ENCODE peak calls at places on chromosomes 4 and X, in six cellular contexts. I, R, H, E, K and B are unnamed samples.

GRCh38 chr4:187124311-187124710 is 400.7 kb upstream of the FAT1 start:
- DNase-seq in K (no peak), R (no peak), E (no peak), I (no peak), H (no peak), B (no peak)

GRCh38 chr4:17688011-17688441 is 73.6 kb downstream of the MED28 start:
- DNase-seq in H (no peak), E (no peak), R (no peak), K (no peak), I (no peak), B (no peak)

GRCh38 chr4:143262838-143263237 is 73.8 kb upstream of the GAB1 start:
- DNase-seq in R (no peak), H (no peak), I (no peak), E (no peak), K (no peak), B (no peak)

GRCh38 chrX:81957900-81958545 is 756.1 kb downstream of the SH3BGRL start:
- DNase-seq in H (no peak), I (peak; percentile 29), E (no peak), R (peak; percentile 4), K (no peak), B (no peak)

GRCh38 chr4:20019310-20020015 is 232.2 kb upstream of the SLIT2 start:
- DNase-seq in H (no peak), I (no peak), R (peak; percentile 78), E (no peak), K (no peak), B (no peak)

GRCh38 chr4:48944252-48944651 is 37.7 kb upstream of the OCIAD2 start:
- DNase-seq in I (no peak), K (no peak), H (no peak), E (peak; percentile 53), R (peak; percentile 96), B (no peak)

GRCh38 chr4:86261634-86262033 is 98.2 kb downstream of the MAPK10 start:
- DNase-seq in H (no peak), K (no peak), R (no peak), E (no peak), I (no peak), B (no peak)

GRCh38 chrX:80021611-80022010 is 7.1 kb downstream of the TBX22 start:
- DNase-seq in H (no peak), K (no peak), E (no peak), R (no peak), I (no peak), B (no peak)

GRCh38 chr4:91345632-91346031 is 958.1 kb upstream of the GRID2 start:
- DNase-seq in K (no peak), H (no peak), E (no peak), I (no peak), R (no peak), B (no peak)

GRCh38 chrX:630007-630921 is at the start of gene SHOX:
- DNase-seq in H (peak; percentile 46), E (no peak), K (no peak), I (no peak), R (no peak), B (no peak)

GRCh38 chrX:110407910-110408545 is 49.4 kb downstream of the RTL9 start:
- DNase-seq in K (no peak), H (peak; percentile 41), E (no peak), I (peak; percentile 23), R (peak; percentile 52), B (no peak)

GRCh38 chr4:55008166-55009056 is 117.0 kb downstream of the KDR start:
- DNase-seq in E (no peak), K (no peak), R (peak; percentile 15), H (peak; percentile 60), I (no peak), B (no peak)

GRCh38 chr4:177771645-177772044 is 329.4 kb upstream of the AGA start:
- DNase-seq in E (no peak), K (no peak), H (no peak), I (no peak), R (no peak), B (no peak)

GRCh38 chr4:130026185-130026584 is 930.2 kb downstream of the C4orf33 start:
- DNase-seq in R (no peak), E (no peak), H (peak; percentile 93), I (no peak), K (no peak), B (no peak)

GRCh38 chr4:1990676-1991075 is 18.1 kb downstream of the NELFA start:
- DNase-seq in E (peak; percentile 2), H (no peak), R (no peak), K (no peak), I (no peak), B (no peak)

GRCh38 chr4:13599159-13599558 is 28.4 kb downstream of the BOD1L1 start:
- DNase-seq in I (no peak), K (no peak), H (peak; percentile 45), E (no peak), R (no peak), B (no peak)

GRCh38 chrX:105307762-105308161 is 87.3 kb upstream of the TEX13A start:
- DNase-seq in E (no peak), R (peak; percentile 63), I (no peak), K (no peak), H (no peak), B (no peak)

GRCh38 chr4:160202802-160203201 is 1099.9 kb downstream of the RAPGEF2 start:
- DNase-seq in I (peak; percentile 6), H (no peak), E (no peak), K (no peak), R (peak; percentile 97), B (no peak)

GRCh38 chr4:100311181-100311580 is 120.9 kb upstream of the DDIT4L start:
- DNase-seq in E (no peak), K (no peak), R (peak; percentile 50), H (no peak), I (no peak), B (no peak)

GRCh38 chr4:145176641-145177432 is 3.6 kb downstream of the OTUD4 start:
- DNase-seq in I (no peak), H (no peak), K (no peak), R (peak; percentile 32), E (no peak), B (no peak)

GRCh38 chrX:153476628-153477027 is 6.3 kb upstream of the HAUS7 start:
- DNase-seq in H (no peak), I (no peak), K (no peak), R (no peak), E (no peak), B (no peak)

GRCh38 chr4:15197005-15197404 is 194.7 kb downstream of the CPEB2 start:
- DNase-seq in I (no peak), E (no peak), R (peak; percentile 27), K (no peak), H (peak; percentile 15), B (no peak)

GRCh38 chrX:72115380-72115779 is 16.3 kb downstream of the RTL5 start:
- DNase-seq in H (no peak), I (no peak), E (no peak), K (no peak), R (no peak), B (no peak)

GRCh38 chr4:109977854-109978501 is 65.3 kb downstream of the EGF start:
- DNase-seq in E (no peak), R (peak; percentile 64), I (no peak), H (no peak), K (no peak), B (no peak)

GRCh38 chr4:109972786-109973528 is 60.3 kb downstream of the EGF start:
- DNase-seq in I (no peak), E (peak; percentile 29), K (no peak), H (no peak), R (no peak), B (no peak)

GRCh38 chr4:109973529-109973905 is 60.8 kb downstream of the EGF start:
- DNase-seq in E (no peak), K (no peak), I (no peak), H (no peak), R (no peak), B (no peak)

GRCh38 chr4:109978704-109979103 is 66.0 kb downstream of the EGF start:
- DNase-seq in K (no peak), R (no peak), H (no peak), I (no peak), E (no peak), B (no peak)

DNA sequence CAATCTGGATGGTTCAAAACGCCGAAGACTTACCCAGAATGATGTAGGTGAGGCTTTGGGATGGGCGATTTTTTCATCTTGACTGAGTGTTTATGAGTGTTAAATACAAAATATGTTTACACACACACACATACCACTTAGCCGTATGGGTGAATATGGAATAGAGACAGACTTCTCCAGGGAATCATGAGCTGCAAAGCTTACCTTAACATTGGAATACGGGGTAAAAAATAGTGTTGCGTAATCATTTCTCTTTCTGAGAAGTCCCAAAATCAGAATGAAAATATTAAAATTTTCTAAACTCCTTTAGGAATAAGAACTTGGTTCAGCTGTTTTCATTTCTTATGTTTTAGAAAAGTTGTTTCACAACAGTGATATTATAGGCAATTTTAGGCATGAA is 63.5 kb downstream of the EGF start:
- DNase-seq in K (no peak), H (no peak), R (no peak), I (no peak), E (no peak), B (no peak)
- TF ChIP-seq CTCF in K (no peak), H (no peak), R (no peak), I (no peak), E (no peak), B (no peak)

GRCh38 chr4:27692098-27692679 is 831.5 kb downstream of the STIM2 start:
- DNase-seq in R (peak; percentile 64), I (peak; percentile 20), H (peak; percentile 15), E (no peak), K (no peak), B (no peak)
- TF ChIP-seq CTCF in R (peak; percentile 71), I (peak; percentile 70), H (peak; percentile 52), E (peak; percentile 36), K (no peak), B (peak; percentile 25)

DNA sequence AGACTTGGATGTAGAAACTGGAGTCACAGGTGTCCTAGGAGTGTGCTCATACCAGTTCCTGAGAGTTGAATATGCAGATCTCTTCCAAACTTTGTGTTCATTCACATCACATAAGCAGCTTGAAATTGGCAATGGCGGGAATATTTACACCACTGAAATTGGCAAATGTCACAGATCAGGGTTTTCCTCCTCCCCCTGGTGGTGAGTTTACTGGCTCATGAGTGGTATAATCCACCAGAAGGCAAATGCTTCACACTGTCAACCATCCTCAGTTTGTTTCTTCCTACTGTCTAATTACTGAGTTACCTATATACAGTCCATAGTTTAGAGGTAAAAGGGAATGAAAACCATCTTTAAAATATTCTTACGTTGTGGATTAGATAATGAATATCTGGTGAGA is 193.3 kb upstream of the BANK1 start:
- DNase-seq in H (no peak), I (peak; percentile 4), R (peak; percentile 2), K (no peak), E (no peak), B (no peak)
- TF ChIP-seq CTCF in H (no peak), I (peak; percentile 34), R (no peak), K (no peak), E (no peak), B (no peak)

DNA sequence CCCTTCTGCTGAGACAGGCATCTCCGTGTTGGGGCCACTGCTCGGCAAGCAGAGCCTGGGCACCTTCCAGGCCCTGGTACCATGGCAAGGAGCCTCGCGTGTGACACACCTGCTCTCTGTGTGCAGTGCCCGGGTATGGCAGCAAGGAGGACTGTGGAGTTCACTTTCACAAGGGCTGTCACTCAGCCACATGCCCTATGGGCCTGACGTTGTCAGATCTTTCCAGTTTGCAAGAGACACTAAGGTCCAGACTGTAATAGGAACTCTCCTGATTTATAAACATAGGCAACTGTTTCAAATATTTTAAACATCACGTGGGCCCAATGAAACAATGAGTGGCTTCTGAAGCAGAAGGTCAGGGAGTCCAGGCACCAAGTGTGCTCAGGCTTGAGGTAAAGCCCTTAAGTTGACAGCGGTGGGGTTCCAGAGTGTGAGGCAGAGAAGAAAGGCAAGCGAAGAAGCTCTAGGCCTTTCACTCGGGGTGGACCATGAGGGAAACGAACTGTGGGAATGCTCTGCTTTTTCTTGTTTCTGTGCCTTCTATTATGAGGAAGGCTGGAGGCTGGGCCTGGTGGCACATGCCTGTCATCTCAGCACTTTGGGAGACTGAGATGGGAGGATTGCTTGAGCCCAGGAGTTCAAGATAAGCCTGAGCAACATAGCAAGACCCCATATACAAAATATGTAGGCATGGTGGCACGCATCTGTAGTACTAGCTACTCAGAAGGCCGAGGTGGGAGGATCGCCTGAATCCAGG is 108.6 kb upstream of the TRIM2 start:
- DNase-seq in H (no peak), E (no peak), K (no peak), R (no peak), I (no peak), B (no peak)
- TF ChIP-seq CTCF in H (no peak), E (no peak), K (no peak), R (no peak), I (no peak), B (no peak)